ENCODE peak calls at places on chromosomes 1 and 21, in six cellular contexts. W is globus pallidus; U is cardiac muscle cell; N is T-helper 2 cell; E is neuronal stem cell; L is stimulated activated CD8-positive, alpha-beta memory T cell treated with anti-CD3 and anti-CD28 coated beads, Interleukin-4, amount 100 ng/mL, for 1 hour. A is an unnamed sample.

GRCh38 chr1:1332774-1333480 is 1.8 kb downstream of the TAS1R3 start:
- DNase-seq in N (no peak), E (no peak), W (no peak), U (no peak), L (no peak), A (no peak)

GRCh38 chr1:47761974-47762373 is 235.2 kb downstream of the TRABD2B start:
- DNase-seq in U (no peak), L (no peak), W (no peak), N (no peak), E (no peak), A (peak)

GRCh38 chr1:166999090-166999489 is 10.0 kb downstream of the MAEL start:
- DNase-seq in N (no peak), U (no peak), L (no peak), E (no peak), W (no peak), A (no peak)

GRCh38 chr1:61081637-61082335 is 575 bp upstream of the NFIA start:
- DNase-seq in N (peak), W (peak), L (no peak), E (no peak), U (peak), A (no peak)

GRCh38 chr1:21705303-21705980 is 36.3 kb upstream of the RAP1GAP start:
- DNase-seq in W (peak), N (no peak), E (no peak), L (no peak), U (no peak), A (no peak)

GRCh38 chr1:24584103-24584764 is 28.3 kb downstream of the NCMAP start:
- DNase-seq in W (no peak), N (no peak), L (no peak), U (peak), E (no peak), A (no peak)

GRCh38 chr1:92473781-92474495 is 12.8 kb downstream of the GFI1 start:
- DNase-seq in U (no peak), L (no peak), E (no peak), N (no peak), W (no peak), A (no peak)

GRCh38 chr1:204888294-204888693 is 17.6 kb downstream of the NFASC start:
- DNase-seq in N (no peak), U (no peak), E (no peak), L (no peak), W (no peak), A (no peak)

GRCh38 chr21:38126677-38127271 is 130.0 kb upstream of the KCNJ15 start:
- DNase-seq in U (peak), L (peak), W (peak), N (peak), E (peak), A (no peak)

GRCh38 chr1:228154685-228155571 is 5.2 kb downstream of the GJC2 start:
- DNase-seq in N (no peak), L (no peak), E (no peak), W (no peak), U (no peak), A (no peak)

GRCh38 chr1:212225871-212226302 is 59.3 kb upstream of the PPP2R5A start:
- DNase-seq in W (no peak), L (no peak), N (no peak), U (no peak), E (no peak), A (no peak)

GRCh38 chr1:15620155-15620545 is 2.9 kb downstream of the DDI2 start:
- DNase-seq in E (no peak), W (no peak), L (no peak), N (no peak), U (no peak), A (no peak)

GRCh38 chr21:44083631-44084291 is 23.4 kb upstream of the PWP2 start:
- DNase-seq in W (no peak), N (peak), E (no peak), L (no peak), U (no peak), A (peak)

GRCh38 chr21:33019885-33020557 is 5.7 kb upstream of the OLIG2 start:
- DNase-seq in N (no peak), W (no peak), U (no peak), L (no peak), E (no peak), A (no peak)

GRCh38 chr1:52296345-52296744 is 69.7 kb downstream of the CC2D1B start:
- DNase-seq in L (no peak), W (peak), E (peak), U (peak), N (no peak), A (no peak)

GRCh38 chr1:154272217-154272998 is at the start of gene HAX1:
- DNase-seq in L (peak), W (peak), E (peak), N (peak), U (peak), A (peak)

GRCh38 chr1:209720826-209721225 is 16.2 kb downstream of the HSD11B1 start:
- DNase-seq in L (no peak), N (no peak), U (no peak), W (no peak), E (no peak), A (no peak)

GRCh38 chr1:2617981-2618470 is 14.8 kb downstream of the MMEL1 start:
- DNase-seq in L (no peak), E (no peak), W (no peak), U (no peak), N (no peak), A (no peak)

GRCh38 chr21:38244407-38244787 is 12.4 kb upstream of the KCNJ15 start:
- DNase-seq in W (no peak), N (no peak), E (no peak), U (no peak), L (no peak), A (no peak)

GRCh38 chr21:42213082-42213774 is 5.7 kb upstream of the ABCG1 start:
- DNase-seq in U (no peak), N (no peak), L (no peak), W (no peak), E (no peak), A (peak)

GRCh38 chr1:46262508-46262907 is 14.9 kb downstream of the RAD54L start:
- DNase-seq in N (no peak), W (no peak), L (no peak), E (no peak), U (no peak), A (no peak)

GRCh38 chr21:41631564-41632461 is 123.9 kb upstream of the TMPRSS2 start:
- DNase-seq in N (no peak), W (no peak), U (no peak), L (no peak), E (no peak), A (peak)

GRCh38 chr1:2104621-2105427 is 54.6 kb downstream of the PRKCZ start:
- DNase-seq in E (no peak), L (no peak), W (no peak), U (peak), N (no peak), A (no peak)

GRCh38 chr1:24387636-24388035 is 25.9 kb downstream of the STPG1 start:
- DNase-seq in W (no peak), L (no peak), E (no peak), N (no peak), U (no peak), A (no peak)